ENCODE peak calls at places on chromosomes 11 and 22, in seven cellular contexts. S, L, Z, H, Y, V and D are unnamed samples.

GRCh38 chr22:42807185-42807584 is 49.9 kb downstream of the ARFGAP3 start:
- DNase-seq in S (no peak), L (no peak), Z (no peak), H (no peak), Y (no peak), V (no peak), D (peak)

GRCh38 chr11:71466358-71466757 is 13.4 kb downstream of the NADSYN1 start:
- DNase-seq in S (no peak), L (no peak), Z (no peak), H (no peak), Y (no peak), V (no peak), D (peak)

GRCh38 chr22:27223317-27224177 is 566.2 kb downstream of the MIAT start:
- DNase-seq in S (no peak), L (peak), Z (no peak), H (no peak), Y (no peak), V (no peak), D (no peak)

GRCh38 chr22:26592368-26593015 is 2.6 kb upstream of the TPST2 start:
- DNase-seq in S (no peak), L (no peak), Z (no peak), H (no peak), Y (no peak), V (no peak), D (no peak)

GRCh38 chr22:47233316-47234243 is 471.1 kb downstream of the TBC1D22A start:
- DNase-seq in S (no peak), L (no peak), Z (no peak), H (no peak), Y (no peak), V (no peak), D (no peak)

GRCh38 chr11:46456269-46456668 is 64.7 kb upstream of the CHRM4 start:
- DNase-seq in S (no peak), L (no peak), Z (no peak), H (no peak), Y (no peak), V (no peak), D (no peak)

GRCh38 chr22:50622723-50623327 is 5.1 kb downstream of the ARSA start:
- DNase-seq in S (no peak), L (no peak), Z (no peak), H (no peak), Y (no peak), V (peak), D (no peak)

GRCh38 chr11:763549-764321 is 13.6 kb downstream of the GATD1 start:
- DNase-seq in S (no peak), L (no peak), Z (no peak), H (no peak), Y (no peak), V (no peak), D (no peak)

GRCh38 chr11:45368697-45369096 is 82.6 kb upstream of the SYT13 start:
- DNase-seq in S (no peak), L (no peak), Z (no peak), H (no peak), Y (no peak), V (no peak), D (no peak)

GRCh38 chr11:122617297-122617696 is 38.2 kb upstream of the UBASH3B start:
- DNase-seq in S (no peak), L (no peak), Z (no peak), H (no peak), Y (no peak), V (no peak), D (no peak)

GRCh38 chr11:62974848-62975522 is 9.8 kb downstream of the SLC22A6 start:
- DNase-seq in S (peak), L (peak), Z (no peak), H (peak), Y (peak), V (no peak), D (peak)

GRCh38 chr11:118771481-118772278 is 19.3 kb downstream of the DDX6 start:
- DNase-seq in S (no peak), L (no peak), Z (no peak), H (no peak), Y (no peak), V (no peak), D (no peak)

GRCh38 chr11:67211656-67212436 is 54.4 kb upstream of the GRK2 start:
- DNase-seq in S (no peak), L (no peak), Z (no peak), H (no peak), Y (no peak), V (no peak), D (no peak)

GRCh38 chr11:32438883-32439487 is 3.6 kb upstream of the WT1 start:
- DNase-seq in S (peak), L (no peak), Z (no peak), H (no peak), Y (no peak), V (no peak), D (peak)

GRCh38 chr11:6022954-6023353 is 7.6 kb downstream of the OR56A1 start:
- DNase-seq in S (peak), L (peak), Z (no peak), H (no peak), Y (no peak), V (no peak), D (no peak)

GRCh38 chr11:117197516-117198456 is 1.4 kb upstream of the TAGLN start:
- DNase-seq in S (peak), L (peak), Z (peak), H (peak), Y (no peak), V (peak), D (peak)

GRCh38 chr11:95793111-95793510 is 2.8 kb downstream of the CEP57 start:
- DNase-seq in S (no peak), L (no peak), Z (no peak), H (no peak), Y (no peak), V (no peak), D (no peak)

GRCh38 chr11:131658952-131659351 is 288.5 kb downstream of the NTM start:
- DNase-seq in S (no peak), L (no peak), Z (no peak), H (no peak), Y (no peak), V (no peak), D (no peak)

GRCh38 chr11:88651556-88651955 is 314.0 kb upstream of the CTSC start:
- DNase-seq in S (no peak), L (no peak), Z (no peak), H (no peak), Y (no peak), V (no peak), D (no peak)

GRCh38 chr11:104899226-104899625 is 966 bp upstream of the CASP12 start:
- DNase-seq in S (no peak), L (no peak), Z (no peak), H (no peak), Y (no peak), V (no peak), D (no peak)
- TF ChIP-seq CTCF in S (no peak), L (no peak), Z (no peak), H (no peak), Y (no peak), V (no peak), D (no peak)

GRCh38 chr22:41758231-41758630 is 42.2 kb upstream of the CCDC134 start:
- DNase-seq in S (no peak), L (no peak), Z (no peak), H (no peak), Y (no peak), V (no peak), D (no peak)

GRCh38 chr22:41766476-41766875 is 34.0 kb upstream of the CCDC134 start:
- DNase-seq in S (no peak), L (no peak), Z (no peak), H (no peak), Y (no peak), V (no peak), D (no peak)

GRCh38 chr22:41757507-41757906 is 43.0 kb upstream of the CCDC134 start:
- DNase-seq in S (no peak), L (no peak), Z (no peak), H (no peak), Y (no peak), V (no peak), D (no peak)

GRCh38 chr22:41768420-41768819 is 32.1 kb upstream of the CCDC134 start:
- DNase-seq in S (no peak), L (no peak), Z (no peak), H (no peak), Y (no peak), V (no peak), D (no peak)

GRCh38 chr22:41762980-41763779 is 37.3 kb upstream of the CCDC134 start:
- DNase-seq in S (peak), L (peak), Z (no peak), H (no peak), Y (no peak), V (no peak), D (peak)
- TF ChIP-seq CTCF in S (peak), L (peak), Z (no peak), H (peak), Y (peak), V (no peak), D (peak)

GRCh38 chr11:70176940-70177689 is 26.0 kb upstream of the FADD start:
- DNase-seq in S (peak), L (peak), Z (no peak), H (no peak), Y (no peak), V (peak), D (peak)
- TF ChIP-seq CTCF in S (peak), L (peak), Z (peak), H (peak), Y (peak), V (peak), D (peak)

GRCh38 chr22:21727768-21728167 is 7.8 kb downstream of the YPEL1 start:
- DNase-seq in S (no peak), L (no peak), Z (no peak), H (no peak), Y (no peak), V (no peak), D (no peak)

GRCh38 chr22:21728270-21728669 is 7.3 kb downstream of the YPEL1 start:
- DNase-seq in S (no peak), L (no peak), Z (no peak), H (no peak), Y (no peak), V (no peak), D (no peak)

GRCh38 chr22:21727159-21727558 is 8.4 kb downstream of the YPEL1 start:
- DNase-seq in S (no peak), L (no peak), Z (no peak), H (no peak), Y (no peak), V (no peak), D (no peak)

GRCh38 chr22:21725956-21726649 is 9.5 kb downstream of the YPEL1 start:
- DNase-seq in S (no peak), L (no peak), Z (no peak), H (no peak), Y (no peak), V (no peak), D (no peak)

DNA sequence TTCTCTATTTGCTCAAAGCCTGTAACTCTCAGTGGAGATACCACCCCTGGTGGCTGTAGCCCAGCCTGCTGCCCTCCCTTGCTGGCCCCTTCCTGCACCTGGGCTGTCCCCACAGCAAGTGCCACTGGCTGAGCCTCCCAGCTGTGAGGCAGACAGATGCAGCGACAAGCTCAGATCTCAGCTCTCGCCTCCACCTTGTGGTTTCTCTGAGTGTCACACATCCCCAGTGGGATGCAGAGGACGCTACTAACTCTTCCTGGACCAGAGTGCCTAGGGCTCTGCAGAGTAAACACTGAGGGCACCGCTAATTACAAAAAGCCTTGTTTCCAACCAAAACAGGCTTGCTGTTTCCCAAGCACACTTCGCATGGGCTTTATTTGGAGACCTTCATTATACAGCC is 8.9 kb downstream of the YPEL1 start:
- DNase-seq in S (peak), L (peak), Z (no peak), H (no peak), Y (no peak), V (no peak), D (peak)
- TF ChIP-seq CTCF in S (peak), L (peak), Z (no peak), H (no peak), Y (peak), V (no peak), D (peak)

GRCh38 chr22:40044102-40044869 is 49.5 kb downstream of the FAM83F start:
- DNase-seq in S (peak), L (peak), Z (peak), H (peak), Y (peak), V (peak), D (peak)

GRCh38 chr22:40044870-40045834 is 50.4 kb downstream of the FAM83F start:
- DNase-seq in S (peak), L (peak), Z (peak), H (peak), Y (peak), V (peak), D (peak)

GRCh38 chr22:40043086-40043485 is 48.3 kb downstream of the FAM83F start:
- DNase-seq in S (no peak), L (no peak), Z (no peak), H (no peak), Y (no peak), V (no peak), D (no peak)

GRCh38 chr22:40043793-40044101 is 49.0 kb downstream of the FAM83F start:
- DNase-seq in S (no peak), L (no peak), Z (no peak), H (no peak), Y (no peak), V (no peak), D (no peak)

GRCh38 chr22:40046126-40046525 is 51.4 kb downstream of the FAM83F start:
- DNase-seq in S (no peak), L (no peak), Z (no peak), H (no peak), Y (no peak), V (no peak), D (no peak)
- TF ChIP-seq CTCF in S (no peak), L (no peak), Z (no peak), H (no peak), Y (no peak), V (no peak), D (no peak)